ENCODE peak calls at places on chromosome 12, in six cellular contexts. L is HCT116, V is K562, X is HepG2, Y is GM12878, D is WTC11. K is an unnamed sample.

GRCh38 chr12:120043421-120043820 is 54.4 kb downstream of the BICDL1 start:
- DNase-seq in L (no peak), V (no peak), X (no peak), Y (no peak), D (no peak), K (no peak)

GRCh38 chr12:105205322-105206048 is 30.5 kb downstream of the APPL2 start:
- DNase-seq in L (no peak), V (no peak), X (no peak), Y (no peak), D (no peak), K (no peak)

GRCh38 chr12:83015390-83016225 is 328.9 kb downstream of the TMTC2 start:
- DNase-seq in L (peak), V (peak), X (no peak), Y (no peak), D (no peak), K (no peak)

GRCh38 chr12:23523339-23523738 is 426.1 kb downstream of the SOX5 start:
- DNase-seq in L (no peak), V (no peak), X (no peak), Y (no peak), D (no peak), K (no peak)

GRCh38 chr12:70359458-70360197 is 6.5 kb upstream of the KCNMB4 start:
- DNase-seq in L (no peak), V (no peak), X (no peak), Y (no peak), D (no peak), K (no peak)

GRCh38 chr12:21962236-21962635 is 21.0 kb upstream of the ABCC9 start:
- DNase-seq in L (no peak), V (no peak), X (no peak), Y (no peak), D (no peak), K (no peak)

GRCh38 chr12:5661820-5662219 is 229.9 kb downstream of the NTF3 start:
- DNase-seq in L (no peak), V (no peak), X (no peak), Y (no peak), D (no peak), K (no peak)

GRCh38 chr12:61504396-61505115 is 755.6 kb upstream of the USP15 start:
- DNase-seq in L (no peak), V (no peak), X (no peak), Y (no peak), D (peak), K (peak)

GRCh38 chr12:30457621-30458289 is 237.9 kb downstream of the IPO8 start:
- DNase-seq in L (peak), V (peak), X (peak), Y (no peak), D (no peak), K (no peak)

GRCh38 chr12:40286583-40286982 is 61.8 kb downstream of the LRRK2 start:
- DNase-seq in L (no peak), V (no peak), X (no peak), Y (no peak), D (no peak), K (no peak)

GRCh38 chr12:88643685-88644084 is 63.4 kb upstream of the KITLG start:
- DNase-seq in L (no peak), V (no peak), X (no peak), Y (no peak), D (no peak), K (no peak)

GRCh38 chr12:94244165-94245133 is 96.1 kb downstream of the PLXNC1 start:
- DNase-seq in L (no peak), V (peak), X (no peak), Y (no peak), D (no peak), K (no peak)

GRCh38 chr12:101696477-101697196 is 803 bp upstream of the CHPT1 start:
- DNase-seq in L (no peak), V (peak), X (peak), Y (no peak), D (no peak), K (no peak)

GRCh38 chr12:123363385-123363742 is 1.3 kb downstream of the SBNO1 start:
- DNase-seq in L (no peak), V (peak), X (no peak), Y (no peak), D (no peak), K (no peak)

GRCh38 chr12:113846275-113846674 is 119.8 kb downstream of the RBM19 start:
- DNase-seq in L (no peak), V (peak), X (no peak), Y (no peak), D (no peak), K (no peak)

GRCh38 chr12:119393685-119394084 is 59.2 kb downstream of the CCDC60 start:
- DNase-seq in L (no peak), V (no peak), X (no peak), Y (no peak), D (no peak), K (no peak)

GRCh38 chr12:47303207-47303606 is 223.4 kb upstream of the AMIGO2 start:
- DNase-seq in L (no peak), V (no peak), X (no peak), Y (no peak), D (no peak), K (no peak)

GRCh38 chr12:53950441-53950781 is 4.3 kb upstream of the HOXC12 start:
- DNase-seq in L (no peak), V (peak), X (no peak), Y (no peak), D (no peak), K (no peak)

GRCh38 chr12:107807471-107808150 is 33.1 kb downstream of the ASCL4 start:
- DNase-seq in L (no peak), V (no peak), X (no peak), Y (no peak), D (no peak), K (no peak)

GRCh38 chr12:56014205-56014604 is 6.6 kb upstream of the IKZF4 start:
- DNase-seq in L (no peak), V (no peak), X (no peak), Y (no peak), D (no peak), K (no peak)

GRCh38 chr12:59383426-59383822 is 212.4 kb upstream of the SLC16A7 start:
- DNase-seq in L (no peak), V (no peak), X (no peak), Y (no peak), D (no peak), K (no peak)

GRCh38 chr12:92042791-92043531 is 102.7 kb downstream of the BTG1 start:
- DNase-seq in L (no peak), V (no peak), X (no peak), Y (no peak), D (no peak), K (no peak)

GRCh38 chr12:132620113-132620892 is 1.7 kb downstream of the P2RX2 start:
- DNase-seq in L (no peak), V (no peak), X (no peak), Y (no peak), D (no peak), K (no peak)

GRCh38 chr12:46404225-46404631 is 31.7 kb upstream of the SLC38A2 start:
- DNase-seq in L (no peak), V (no peak), X (no peak), Y (no peak), D (no peak), K (no peak)

GRCh38 chr12:48388938-48389337 is 38.2 kb upstream of the ZNF641 start:
- DNase-seq in L (no peak), V (no peak), X (no peak), Y (no peak), D (no peak), K (no peak)

GRCh38 chr12:70598467-70599194 is 38.6 kb downstream of the PTPRB start:
- DNase-seq in L (no peak), V (peak), X (no peak), Y (no peak), D (no peak), K (no peak)

GRCh38 chr12:55717397-55718007 is 1.7 kb downstream of the BLOC1S1 start:
- DNase-seq in L (no peak), V (peak), X (no peak), Y (no peak), D (no peak), K (no peak)

GRCh38 chr12:104671407-104672095 is 214.8 kb downstream of the CHST11 start:
- DNase-seq in L (peak), V (peak), X (peak), Y (peak), D (no peak), K (no peak)

GRCh38 chr12:93741741-93742085 is 64.5 kb downstream of the CRADD start:
- DNase-seq in L (no peak), V (no peak), X (peak), Y (no peak), D (peak), K (peak)

GRCh38 chr12:120252071-120252906 is 13.2 kb downstream of the PXN start:
- DNase-seq in L (no peak), V (no peak), X (no peak), Y (no peak), D (no peak), K (no peak)

GRCh38 chr12:51322452-51322851 is 1.5 kb downstream of the BIN2 start:
- DNase-seq in L (no peak), V (peak), X (no peak), Y (peak), D (no peak), K (no peak)

GRCh38 chr12:124484526-124484953 is 82.9 kb downstream of the NCOR2 start:
- DNase-seq in L (no peak), V (no peak), X (no peak), Y (no peak), D (no peak), K (no peak)

GRCh38 chr12:27549801-27550652 is 26.0 kb downstream of the PPFIBP1 start:
- DNase-seq in L (peak), V (peak), X (peak), Y (no peak), D (peak), K (no peak)
- TF ChIP-seq ATF3 in L (peak), V (no peak), X (peak), Y (no peak), D (no peak), K (no peak)

GRCh38 chr12:128606538-128606937 is 217.2 kb downstream of the SLC15A4 start:
- DNase-seq in L (no peak), V (no peak), X (no peak), Y (no peak), D (no peak), K (no peak)

GRCh38 chr12:128607606-128608005 is 216.2 kb downstream of the SLC15A4 start:
- DNase-seq in L (no peak), V (no peak), X (no peak), Y (no peak), D (no peak), K (no peak)

GRCh38 chr12:128606970-128607369 is 216.8 kb downstream of the SLC15A4 start:
- DNase-seq in L (no peak), V (no peak), X (no peak), Y (no peak), D (no peak), K (no peak)

GRCh38 chr12:128612150-128612850 is 211.5 kb downstream of the SLC15A4 start:
- DNase-seq in L (no peak), V (no peak), X (no peak), Y (no peak), D (no peak), K (no peak)

GRCh38 chr12:128609861-128610260 is 213.9 kb downstream of the SLC15A4 start:
- DNase-seq in L (no peak), V (no peak), X (no peak), Y (no peak), D (no peak), K (peak)
- TF ChIP-seq ATF3 in L (no peak), V (no peak), X (no peak), Y (no peak), D (no peak), K (no peak)

GRCh38 chr12:116150001-116150400 is 127.5 kb downstream of the MED13L start:
- DNase-seq in L (no peak), V (no peak), X (no peak), Y (no peak), D (no peak), K (no peak)
- TF ChIP-seq ATF3 in L (no peak), V (no peak), X (no peak), Y (no peak), D (no peak), K (no peak)

DNA sequence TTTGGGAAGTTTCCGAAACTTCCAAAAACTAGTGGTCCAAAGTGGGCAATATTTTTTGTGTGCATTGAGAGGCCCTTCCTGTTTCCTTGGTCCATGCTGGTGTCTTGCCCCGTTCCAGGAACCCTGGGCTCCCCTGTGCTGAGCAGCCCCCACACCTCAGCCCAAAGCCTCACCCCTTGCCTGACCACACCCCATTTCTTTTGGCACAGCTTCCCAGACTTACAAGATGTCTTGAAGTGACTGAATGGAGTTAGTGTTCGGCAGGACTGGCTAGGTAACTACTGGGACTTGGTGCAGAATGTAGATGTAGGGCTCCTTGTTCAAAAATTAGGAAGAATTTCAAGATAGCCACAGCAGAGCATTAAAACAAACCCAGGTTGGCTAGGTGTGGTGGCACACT is 68.6 kb downstream of the ETV6 start:
- DNase-seq in L (no peak), V (no peak), X (no peak), Y (no peak), D (no peak), K (no peak)
- TF ChIP-seq ATF3 in L (no peak), V (no peak), X (no peak), Y (no peak), D (no peak), K (no peak)

K was measured in H1.